ENCODE peak calls at places on chromosomes 12 and 14, in five cellular contexts. U is CD8-positive, alpha-beta memory T cell; M is Karpas-422; F is heart right ventricle; Q is tibial artery. I is an unnamed sample.

GRCh38 chr14:22380511-22381455 is 208.2 kb downstream of the DAD1 start:
- DNase-seq in U (no peak), M (no peak), F (no peak), Q (no peak), I (no peak)

GRCh38 chr12:96241484-96242256 is 47.5 kb downstream of the ELK3 start:
- DNase-seq in U (peak; percentile 82), M (no peak), F (no peak), Q (peak; percentile 75), I (no peak)

GRCh38 chr12:113190761-113191160 is 5.2 kb downstream of the RITA1 start:
- DNase-seq in U (no peak), M (peak; percentile 66), F (no peak), Q (no peak), I (no peak)

GRCh38 chr12:46221255-46222128 is 47.4 kb downstream of the SLC38A1 start:
- DNase-seq in U (no peak), M (no peak), F (no peak), Q (no peak), I (no peak)

GRCh38 chr12:69476276-69477017 is 6.3 kb downstream of the FRS2 start:
- DNase-seq in U (no peak), M (no peak), F (no peak), Q (no peak), I (no peak)

GRCh38 chr12:114888458-114888857 is 204.5 kb upstream of the TBX3 start:
- DNase-seq in U (no peak), M (no peak), F (no peak), Q (no peak), I (no peak)

GRCh38 chr12:120962487-120963054 is 15.8 kb upstream of the HNF1A start:
- DNase-seq in U (no peak), M (no peak), F (no peak), Q (no peak), I (no peak)

GRCh38 chr12:19436931-19437330 is 2.4 kb upstream of the AEBP2 start:
- DNase-seq in U (no peak), M (no peak), F (no peak), Q (no peak), I (no peak)

GRCh38 chr12:6688543-6688999 is 604 bp downstream of the ZNF384 start:
- DNase-seq in U (peak; percentile 33), M (peak; percentile 73), F (peak; percentile 45), Q (peak; percentile 30), I (peak; percentile 49)

GRCh38 chr14:97539389-97539786 is 742.2 kb downstream of the VRK1 start:
- DNase-seq in U (no peak), M (no peak), F (no peak), Q (no peak), I (no peak)

GRCh38 chr14:71467419-71467818 is 464.8 kb upstream of the RGS6 start:
- DNase-seq in U (no peak), M (no peak), F (no peak), Q (no peak), I (no peak)

GRCh38 chr12:122917508-122918227 is 21.7 kb upstream of the VPS37B start:
- DNase-seq in U (no peak), M (no peak), F (peak; percentile 53), Q (no peak), I (no peak)

GRCh38 chr12:103665971-103666370 is 78.9 kb downstream of the STAB2 start:
- DNase-seq in U (no peak), M (no peak), F (no peak), Q (no peak), I (no peak)

GRCh38 chr12:10986812-10987211 is at the start of gene TAS2R50:
- DNase-seq in U (no peak), M (no peak), F (no peak), Q (no peak), I (no peak)

GRCh38 chr14:70108419-70108818 is 80.3 kb downstream of the SLC8A3 start:
- DNase-seq in U (no peak), M (no peak), F (no peak), Q (no peak), I (peak; percentile 11)

GRCh38 chr12:31521972-31522371 is 69.0 kb downstream of the DENND5B start:
- DNase-seq in U (no peak), M (no peak), F (no peak), Q (no peak), I (no peak)

GRCh38 chr14:89279649-89280232 is 137.3 kb downstream of the FOXN3 start:
- DNase-seq in U (no peak), M (no peak), F (no peak), Q (no peak), I (no peak)

GRCh38 chr14:73462078-73462715 is 3.9 kb upstream of the NUMB start:
- DNase-seq in U (no peak), M (no peak), F (peak; percentile 39), Q (peak; percentile 33), I (peak; percentile 65)

GRCh38 chr12:94614288-94614721 is 36.1 kb downstream of the TMCC3 start:
- DNase-seq in U (no peak), M (no peak), F (no peak), Q (no peak), I (no peak)

GRCh38 chr14:86038401-86038985 is 508.5 kb downstream of the FLRT2 start:
- DNase-seq in U (no peak), M (peak; percentile 83), F (peak; percentile 9), Q (peak; percentile 20), I (peak; percentile 43)

GRCh38 chr12:24960222-24960855 is 11.4 kb upstream of the BCAT1 start:
- DNase-seq in U (no peak), M (peak; percentile 85), F (no peak), Q (no peak), I (peak; percentile 38)

DNA sequence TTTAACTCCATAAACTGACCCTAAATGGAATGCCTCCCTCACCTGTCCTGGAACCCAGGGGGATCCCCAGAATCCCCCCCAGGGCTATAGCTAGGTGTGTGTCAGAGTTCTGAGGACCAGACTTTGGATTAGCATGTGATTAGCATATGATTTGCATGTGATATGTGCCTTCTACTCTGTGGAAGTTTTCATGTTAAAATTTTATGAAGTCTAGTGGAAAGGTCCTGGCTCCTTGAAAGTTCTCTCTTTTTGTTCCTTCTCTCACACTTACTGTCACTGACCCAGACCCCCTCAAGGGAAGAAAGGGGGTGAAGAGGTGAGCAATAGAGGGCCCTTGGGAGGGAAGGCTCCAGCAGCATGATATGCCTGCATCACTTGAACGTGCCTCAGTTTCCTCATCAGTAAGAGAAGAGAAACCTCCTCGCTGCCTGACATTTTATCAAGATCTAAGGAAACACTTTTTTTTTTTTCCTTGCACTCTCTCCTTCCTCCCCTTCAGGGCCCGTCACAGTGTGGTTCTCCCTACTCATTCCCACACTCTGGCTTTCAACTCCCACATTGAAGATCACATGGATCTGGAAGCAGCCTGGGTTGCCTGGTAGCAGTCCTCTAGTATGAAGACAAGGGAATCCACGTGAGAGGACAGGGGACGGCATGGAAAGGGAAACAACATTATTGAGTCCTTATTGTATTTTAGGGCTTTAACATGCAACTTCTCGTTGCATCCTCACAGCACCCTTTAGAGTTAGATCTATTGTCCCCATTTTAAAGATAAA is 3.3 kb upstream of the C1QL4 start:
- DNase-seq in U (no peak), M (peak; percentile 58), F (no peak), Q (no peak), I (no peak)
- H3K27me3 ChIP-seq in U (peaks cover 36% of the 10 kb centered on the region), M (no peaks in the 10 kb centered on the region), F (peaks cover 91% of the 10 kb centered on the region), Q (peaks cover 73% of the 10 kb centered on the region), I (peaks cover 14% of the 10 kb centered on the region)

GRCh38 chr12:132432721-132433577 is 57.0 kb upstream of the FBRSL1 start:
- DNase-seq in U (no peak), M (no peak), F (peak; percentile 42), Q (no peak), I (no peak)

GRCh38 chr12:132430838-132431826 is 58.8 kb upstream of the FBRSL1 start:
- DNase-seq in U (no peak), M (no peak), F (no peak), Q (no peak), I (no peak)

GRCh38 chr12:132435486-132436187 is 54.3 kb upstream of the FBRSL1 start:
- DNase-seq in U (no peak), M (no peak), F (no peak), Q (no peak), I (no peak)

GRCh38 chr12:132432126-132432525 is 57.8 kb upstream of the FBRSL1 start:
- DNase-seq in U (no peak), M (no peak), F (no peak), Q (no peak), I (no peak)

DNA sequence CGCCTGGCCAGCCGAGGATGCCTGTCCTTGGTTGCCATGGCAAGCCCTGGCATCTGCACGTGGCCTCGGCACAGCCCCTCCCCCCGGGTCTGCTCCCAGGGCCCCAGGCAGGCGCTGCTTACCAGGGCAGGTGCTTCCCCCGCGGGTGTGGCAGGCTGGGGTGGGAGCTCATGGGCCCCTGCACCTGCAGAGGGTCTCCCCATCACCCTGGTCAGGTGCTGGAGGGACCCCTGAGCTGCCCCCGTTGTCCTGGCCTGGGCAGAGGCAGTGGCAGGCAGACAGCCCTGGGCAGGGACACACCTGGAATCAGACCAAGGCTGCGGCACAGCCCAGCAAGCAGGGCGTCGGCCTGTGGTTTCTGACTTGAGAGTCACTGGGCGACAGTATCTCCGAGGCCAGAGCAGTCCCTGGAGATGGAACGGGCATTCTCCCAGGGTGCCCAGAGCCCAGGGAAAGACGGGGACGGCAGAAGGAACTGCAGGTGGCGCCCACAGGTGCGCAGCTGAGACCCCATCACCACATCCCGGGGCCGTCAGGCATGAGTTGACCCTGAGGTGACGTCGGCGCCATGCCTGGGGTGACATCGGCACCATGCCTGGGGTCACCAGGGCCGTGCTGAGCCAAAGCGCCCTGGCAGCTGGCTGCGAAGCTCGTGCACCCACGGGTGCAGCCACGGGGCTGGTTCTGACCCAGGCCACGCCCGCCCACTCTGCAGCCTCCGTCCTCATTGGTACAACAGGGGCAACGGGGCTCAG is 56.1 kb upstream of the FBRSL1 start:
- DNase-seq in U (no peak), M (no peak), F (no peak), Q (no peak), I (no peak)
- H3K27me3 ChIP-seq in U (peaks cover 3% of the 10 kb centered on the region), M (no peaks in the 10 kb centered on the region), F (peaks cover 51% of the 10 kb centered on the region), Q (peaks cover 76% of the 10 kb centered on the region), I (peaks cover 7% of the 10 kb centered on the region)

DNA sequence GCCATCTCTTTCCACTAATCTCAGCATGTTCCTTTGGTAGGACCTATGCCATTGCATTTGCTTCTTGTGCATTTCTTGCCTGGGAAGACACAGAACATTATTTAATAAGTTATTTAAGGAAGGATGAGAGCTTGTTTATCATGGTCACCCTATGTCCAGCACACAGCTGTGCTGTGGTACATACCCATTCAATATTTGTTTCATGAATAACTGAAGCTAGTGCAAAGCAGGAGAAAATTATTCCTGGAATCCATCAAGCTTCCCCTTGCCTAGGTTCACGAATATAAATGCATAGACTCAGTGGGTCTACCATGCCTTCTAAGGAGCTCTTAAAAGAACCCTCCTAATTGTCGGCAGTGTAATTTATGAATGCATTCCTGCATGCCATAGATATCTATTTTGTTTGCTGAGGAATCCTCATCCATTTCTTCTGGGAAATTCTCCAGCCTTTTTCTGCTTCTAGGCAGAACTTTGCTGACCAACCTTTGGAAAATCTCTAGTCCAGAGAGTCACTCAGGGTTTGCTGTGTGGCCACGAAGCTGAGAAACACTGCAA is 599.8 kb upstream of the TMEM132C start:
- DNase-seq in U (no peak), M (no peak), F (no peak), Q (no peak), I (no peak)
- H3K27me3 ChIP-seq in U (no peaks in the 10 kb centered on the region), M (no peaks in the 10 kb centered on the region), F (peaks cover 3% of the 10 kb centered on the region), Q (no peaks in the 10 kb centered on the region), I (no peaks in the 10 kb centered on the region)

DNA sequence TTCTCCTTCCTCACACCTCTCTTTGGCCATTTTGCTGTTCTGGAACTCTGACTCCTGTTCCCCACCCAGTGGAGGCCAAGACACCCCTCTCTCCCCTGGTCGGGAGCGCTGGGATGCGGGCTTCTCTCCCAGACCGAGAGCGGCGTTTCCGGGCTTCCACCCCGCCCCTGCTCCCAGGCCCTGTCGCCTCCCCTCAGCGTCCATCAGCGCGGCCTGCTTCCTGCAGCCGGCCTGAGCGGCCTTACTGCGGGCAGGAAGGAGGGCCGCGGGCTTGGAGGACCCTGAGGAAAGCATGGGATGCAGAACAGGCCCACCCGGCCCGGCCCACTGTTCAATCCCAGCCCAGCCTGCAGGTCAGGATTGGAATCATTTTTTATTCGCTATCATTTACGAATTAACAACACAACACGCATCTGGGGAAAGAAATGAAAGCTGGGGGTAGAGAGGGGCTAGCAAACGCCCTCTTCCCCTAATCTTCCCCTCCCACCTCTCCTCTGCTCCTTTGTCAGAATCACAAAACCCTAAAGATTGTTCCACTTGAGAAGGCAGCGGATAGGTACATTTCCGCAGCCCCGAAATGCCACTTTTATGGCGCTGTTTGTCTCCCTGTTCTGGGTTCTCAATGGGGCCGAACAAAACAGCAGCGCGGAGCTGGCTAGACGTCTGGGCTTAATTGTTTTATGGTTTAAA is 3.8 kb upstream of the HOXC8 start:
- DNase-seq in U (no peak), M (no peak), F (no peak), Q (no peak), I (no peak)
- H3K27me3 ChIP-seq in U (peaks cover 86% of the 10 kb centered on the region), M (no peaks in the 10 kb centered on the region), F (peaks cover 97% of the 10 kb centered on the region), Q (no peaks in the 10 kb centered on the region), I (peaks cover 95% of the 10 kb centered on the region)

I was measured in dorsolateral prefrontal cortex.